ENCODE peak calls at places on chromosomes 4 and X, in five cellular contexts. K is B cell, B is PC-3, D is OCI-LY7, C is AG20443. S is an unnamed sample.

GRCh38 chr4:1414831-1415680 is 8.8 kb upstream of the NKX1-1 start:
- DNase-seq in K (no peak), B (no peak), D (no peak), C (no peak), S (no peak)

GRCh38 chr4:153916273-153916755 is 127.4 kb upstream of the SFRP2 start:
- DNase-seq in K (no peak), B (no peak), D (no peak), C (no peak), S (no peak)

GRCh38 chr4:10529891-10530786 is 72.9 kb upstream of the ZNF518B start:
- DNase-seq in K (no peak), B (no peak), D (no peak), C (no peak), S (no peak)

GRCh38 chr4:183906736-183907651 is 1.9 kb downstream of the STOX2 start:
- DNase-seq in K (no peak), B (no peak), D (no peak), C (no peak), S (no peak)

GRCh38 chr4:188423039-188423438 is 283.8 kb downstream of the TRIML1 start:
- DNase-seq in K (no peak), B (peak), D (no peak), C (no peak), S (no peak)

GRCh38 chr4:601612-602558 is 23.5 kb upstream of the PDE6B start:
- DNase-seq in K (no peak), B (no peak), D (no peak), C (no peak), S (no peak)

GRCh38 chr4:62544428-62544827 is 1344.3 kb downstream of the ADGRL3 start:
- DNase-seq in K (no peak), B (peak), D (no peak), C (no peak), S (no peak)

GRCh38 chrX:14919421-14919820 is 46.2 kb downstream of the MOSPD2 start:
- DNase-seq in K (no peak), B (no peak), D (no peak), C (no peak), S (no peak)

GRCh38 chr4:81377231-81377630 is 94.5 kb downstream of the RASGEF1B start:
- DNase-seq in K (no peak), B (no peak), D (no peak), C (no peak), S (no peak)

GRCh38 chrX:11193035-11193469 is 81.9 kb downstream of the HCCS start:
- DNase-seq in K (no peak), B (peak), D (no peak), C (no peak), S (no peak)

GRCh38 chr4:155509619-155510018 is 132.9 kb upstream of the MAP9 start:
- DNase-seq in K (no peak), B (peak), D (no peak), C (peak), S (no peak)

GRCh38 chrX:6432211-6432610 is 102.7 kb downstream of the VCX3A start:
- DNase-seq in K (no peak), B (no peak), D (no peak), C (no peak), S (no peak)

GRCh38 chr4:94407846-94408245 is 43.9 kb upstream of the PDLIM5 start:
- DNase-seq in K (no peak), B (no peak), D (no peak), C (no peak), S (no peak)

GRCh38 chr4:54545663-54546424 is 111.9 kb upstream of the KIT start:
- DNase-seq in K (no peak), B (no peak), D (no peak), C (peak), S (no peak)

S was measured in germinal center.